ENCODE peak calls at places on chromosomes 7 and 10, in ten cellular contexts. One of them, this sample, is unnamed.

GRCh38 chr10:80015911-80016590 is 62.4 kb upstream of the TMEM254 start:
- DNase-seq in RWPE1: no peak
- DNase-seq in PC-9: no peak
- DNase-seq in HFF-Myc: no peak
- DNase-seq in brain microvascular endothelial cell: no peak
- DNase-seq in Peyer's patch: no peak
- DNase-seq in activated CD8-positive, alpha-beta T cell treated with anti-CD3 and anti-CD28 coated beads for 36 hours: no peak
- DNase-seq in mucosa of descending colon: no peak
- DNase-seq in hepatocyte: no peak
- DNase-seq in fibroblast of pulmonary artery: no peak
- DNase-seq in this sample: no peak

GRCh38 chr10:35387768-35388167 is 51.5 kb downstream of the CCNY start:
- DNase-seq in RWPE1: peak; percentile 41
- DNase-seq in PC-9: peak; percentile 62
- DNase-seq in HFF-Myc: no peak
- DNase-seq in brain microvascular endothelial cell: peak; percentile 33
- DNase-seq in Peyer's patch: no peak
- DNase-seq in activated CD8-positive, alpha-beta T cell treated with anti-CD3 and anti-CD28 coated beads for 36 hours: no peak
- DNase-seq in mucosa of descending colon: no peak
- DNase-seq in hepatocyte: no peak
- DNase-seq in fibroblast of pulmonary artery: peak; percentile 88
- DNase-seq in this sample: no peak

GRCh38 chr7:30698481-30698880 is 16.2 kb upstream of the CRHR2 start:
- DNase-seq in RWPE1: no peak
- DNase-seq in PC-9: no peak
- DNase-seq in HFF-Myc: no peak
- DNase-seq in brain microvascular endothelial cell: no peak
- DNase-seq in Peyer's patch: no peak
- DNase-seq in activated CD8-positive, alpha-beta T cell treated with anti-CD3 and anti-CD28 coated beads for 36 hours: no peak
- DNase-seq in mucosa of descending colon: no peak
- DNase-seq in hepatocyte: no peak
- DNase-seq in fibroblast of pulmonary artery: no peak
- DNase-seq in this sample: no peak

GRCh38 chr10:30865141-30865926 is 166.3 kb downstream of the ZNF438 start:
- DNase-seq in RWPE1: no peak
- DNase-seq in PC-9: no peak
- DNase-seq in HFF-Myc: no peak
- DNase-seq in brain microvascular endothelial cell: no peak
- DNase-seq in Peyer's patch: no peak
- DNase-seq in activated CD8-positive, alpha-beta T cell treated with anti-CD3 and anti-CD28 coated beads for 36 hours: no peak
- DNase-seq in mucosa of descending colon: no peak
- DNase-seq in hepatocyte: no peak
- DNase-seq in fibroblast of pulmonary artery: peak; percentile 71
- DNase-seq in this sample: peak; percentile 25

GRCh38 chr10:96322275-96322674 is 18.0 kb downstream of the DNTT start:
- DNase-seq in RWPE1: no peak
- DNase-seq in PC-9: no peak
- DNase-seq in HFF-Myc: no peak
- DNase-seq in brain microvascular endothelial cell: no peak
- DNase-seq in Peyer's patch: no peak
- DNase-seq in activated CD8-positive, alpha-beta T cell treated with anti-CD3 and anti-CD28 coated beads for 36 hours: no peak
- DNase-seq in mucosa of descending colon: no peak
- DNase-seq in hepatocyte: no peak
- DNase-seq in fibroblast of pulmonary artery: no peak
- DNase-seq in this sample: no peak

GRCh38 chr10:60032723-60033122 is 126.4 kb upstream of the CCDC6 start:
- DNase-seq in RWPE1: peak; percentile 66
- DNase-seq in PC-9: peak; percentile 41
- DNase-seq in HFF-Myc: peak; percentile 11
- DNase-seq in brain microvascular endothelial cell: peak; percentile 62
- DNase-seq in Peyer's patch: no peak
- DNase-seq in activated CD8-positive, alpha-beta T cell treated with anti-CD3 and anti-CD28 coated beads for 36 hours: peak; percentile 77
- DNase-seq in mucosa of descending colon: peak; percentile 89
- DNase-seq in hepatocyte: peak; percentile 68
- DNase-seq in fibroblast of pulmonary artery: peak; percentile 66
- DNase-seq in this sample: peak; percentile 5

GRCh38 chr10:5536486-5536885 is 11.7 kb downstream of the CALML3 start:
- DNase-seq in RWPE1: no peak
- DNase-seq in PC-9: no peak
- DNase-seq in HFF-Myc: no peak
- DNase-seq in brain microvascular endothelial cell: no peak
- DNase-seq in Peyer's patch: peak; percentile 28
- DNase-seq in activated CD8-positive, alpha-beta T cell treated with anti-CD3 and anti-CD28 coated beads for 36 hours: no peak
- DNase-seq in mucosa of descending colon: no peak
- DNase-seq in hepatocyte: no peak
- DNase-seq in fibroblast of pulmonary artery: no peak
- DNase-seq in this sample: no peak

GRCh38 chr7:49773082-49773938 is at the start of gene VWC2:
- DNase-seq in RWPE1: no peak
- DNase-seq in PC-9: no peak
- DNase-seq in HFF-Myc: no peak
- DNase-seq in brain microvascular endothelial cell: no peak
- DNase-seq in Peyer's patch: no peak
- DNase-seq in activated CD8-positive, alpha-beta T cell treated with anti-CD3 and anti-CD28 coated beads for 36 hours: no peak
- DNase-seq in mucosa of descending colon: no peak
- DNase-seq in hepatocyte: peak; percentile 16
- DNase-seq in fibroblast of pulmonary artery: no peak
- DNase-seq in this sample: no peak

GRCh38 chr7:130909161-130909836 is 175.3 kb upstream of the KLF14 start:
- DNase-seq in RWPE1: no peak
- DNase-seq in PC-9: no peak
- DNase-seq in HFF-Myc: no peak
- DNase-seq in brain microvascular endothelial cell: no peak
- DNase-seq in Peyer's patch: no peak
- DNase-seq in activated CD8-positive, alpha-beta T cell treated with anti-CD3 and anti-CD28 coated beads for 36 hours: no peak
- DNase-seq in mucosa of descending colon: no peak
- DNase-seq in hepatocyte: no peak
- DNase-seq in fibroblast of pulmonary artery: no peak
- DNase-seq in this sample: no peak

GRCh38 chr10:5945561-5946418 is 31.6 kb downstream of the IL15RA start:
- DNase-seq in RWPE1: peak; percentile 77
- DNase-seq in PC-9: no peak
- DNase-seq in HFF-Myc: peak; percentile 78
- DNase-seq in brain microvascular endothelial cell: peak; percentile 37
- DNase-seq in Peyer's patch: no peak
- DNase-seq in activated CD8-positive, alpha-beta T cell treated with anti-CD3 and anti-CD28 coated beads for 36 hours: no peak
- DNase-seq in mucosa of descending colon: peak; percentile 49
- DNase-seq in hepatocyte: peak; percentile 32
- DNase-seq in fibroblast of pulmonary artery: peak; percentile 97
- DNase-seq in this sample: peak; percentile 98

GRCh38 chr10:77904110-77904860 is 22.3 kb downstream of the DLG5 start:
- DNase-seq in RWPE1: no peak
- DNase-seq in PC-9: no peak
- DNase-seq in HFF-Myc: no peak
- DNase-seq in brain microvascular endothelial cell: no peak
- DNase-seq in Peyer's patch: no peak
- DNase-seq in activated CD8-positive, alpha-beta T cell treated with anti-CD3 and anti-CD28 coated beads for 36 hours: no peak
- DNase-seq in mucosa of descending colon: no peak
- DNase-seq in hepatocyte: no peak
- DNase-seq in fibroblast of pulmonary artery: no peak
- DNase-seq in this sample: no peak

GRCh38 chr7:41219276-41219675 is 483.6 kb downstream of the INHBA start:
- DNase-seq in RWPE1: no peak
- DNase-seq in PC-9: no peak
- DNase-seq in HFF-Myc: no peak
- DNase-seq in brain microvascular endothelial cell: peak; percentile 7
- DNase-seq in Peyer's patch: no peak
- DNase-seq in activated CD8-positive, alpha-beta T cell treated with anti-CD3 and anti-CD28 coated beads for 36 hours: no peak
- DNase-seq in mucosa of descending colon: no peak
- DNase-seq in hepatocyte: no peak
- DNase-seq in fibroblast of pulmonary artery: peak; percentile 57
- DNase-seq in this sample: no peak

GRCh38 chr10:70672165-70672992 is at the start of gene ADAMTS14:
- DNase-seq in RWPE1: peak; percentile 40
- DNase-seq in PC-9: peak; percentile 56
- DNase-seq in HFF-Myc: no peak
- DNase-seq in brain microvascular endothelial cell: no peak
- DNase-seq in Peyer's patch: no peak
- DNase-seq in activated CD8-positive, alpha-beta T cell treated with anti-CD3 and anti-CD28 coated beads for 36 hours: peak; percentile 23
- DNase-seq in mucosa of descending colon: peak; percentile 36
- DNase-seq in hepatocyte: peak; percentile 62
- DNase-seq in fibroblast of pulmonary artery: no peak
- DNase-seq in this sample: no peak

GRCh38 chr7:33076737-33077136 is 14.2 kb upstream of the NT5C3A start:
- DNase-seq in RWPE1: no peak
- DNase-seq in PC-9: no peak
- DNase-seq in HFF-Myc: no peak
- DNase-seq in brain microvascular endothelial cell: no peak
- DNase-seq in Peyer's patch: no peak
- DNase-seq in activated CD8-positive, alpha-beta T cell treated with anti-CD3 and anti-CD28 coated beads for 36 hours: no peak
- DNase-seq in mucosa of descending colon: no peak
- DNase-seq in hepatocyte: no peak
- DNase-seq in fibroblast of pulmonary artery: no peak
- DNase-seq in this sample: no peak

DNA sequence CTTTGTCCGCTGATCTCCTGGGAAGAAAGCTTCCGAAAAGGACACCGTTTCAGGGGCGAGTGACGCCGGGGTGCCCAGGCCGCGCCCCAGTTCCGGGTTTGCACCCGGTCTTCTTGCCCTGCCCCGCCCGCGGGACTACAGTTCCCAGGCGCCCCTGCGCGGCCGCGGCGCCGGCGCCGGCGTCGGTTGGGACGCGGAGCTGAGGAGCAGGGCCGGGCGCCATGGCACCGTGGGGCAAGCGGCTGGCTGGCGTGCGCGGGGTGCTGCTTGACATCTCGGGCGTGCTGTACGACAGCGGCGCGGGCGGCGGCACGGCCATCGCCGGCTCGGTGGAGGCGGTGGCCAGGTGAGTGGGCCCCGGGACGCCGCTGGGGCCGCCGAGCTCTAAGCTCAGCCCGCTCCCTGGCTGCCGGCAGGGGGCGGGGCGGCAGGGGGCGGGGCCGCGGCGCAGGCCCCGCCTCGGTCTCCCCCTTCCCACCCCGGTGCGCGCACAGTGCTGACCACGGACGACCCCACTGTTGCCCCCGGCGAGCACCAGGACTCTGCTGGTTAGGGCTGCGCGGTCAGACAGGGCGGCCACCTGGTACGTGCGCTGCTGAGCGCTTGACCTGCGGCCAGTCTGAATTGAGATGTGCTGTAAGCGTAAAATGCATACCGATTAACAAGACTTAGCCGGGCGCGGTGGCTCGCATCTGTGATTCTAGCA is at the start of gene LHPP:
- DNase-seq in RWPE1: peak; percentile 88
- DNase-seq in PC-9: peak; percentile 71
- DNase-seq in HFF-Myc: peak; percentile 15
- DNase-seq in brain microvascular endothelial cell: peak; percentile 60
- DNase-seq in Peyer's patch: peak; percentile 96
- DNase-seq in activated CD8-positive, alpha-beta T cell treated with anti-CD3 and anti-CD28 coated beads for 36 hours: peak; percentile 90
- DNase-seq in mucosa of descending colon: peak; percentile 94
- DNase-seq in hepatocyte: peak; percentile 92
- DNase-seq in fibroblast of pulmonary artery: peak; percentile 73
- DNase-seq in this sample: peak; percentile 11
- TF ChIP-seq CTCF in RWPE1: peak; percentile 30
- TF ChIP-seq CTCF in PC-9: peak; percentile 8
- TF ChIP-seq CTCF in HFF-Myc: no peak
- TF ChIP-seq CTCF in brain microvascular endothelial cell: no peak
- TF ChIP-seq CTCF in Peyer's patch: peak; percentile 50
- TF ChIP-seq CTCF in activated CD8-positive, alpha-beta T cell treated with anti-CD3 and anti-CD28 coated beads for 36 hours: peak; percentile 29
- TF ChIP-seq CTCF in mucosa of descending colon: peak; percentile 45
- TF ChIP-seq CTCF in hepatocyte: peak; percentile 34
- TF ChIP-seq CTCF in fibroblast of pulmonary artery: no peak
- TF ChIP-seq CTCF in this sample: no peak

GRCh38 chr7:36487756-36488336 is 98.2 kb downstream of the ANLN start:
- DNase-seq in RWPE1: peak; percentile 60
- DNase-seq in PC-9: peak; percentile 21
- DNase-seq in HFF-Myc: no peak
- DNase-seq in brain microvascular endothelial cell: peak; percentile 57
- DNase-seq in Peyer's patch: no peak
- DNase-seq in activated CD8-positive, alpha-beta T cell treated with anti-CD3 and anti-CD28 coated beads for 36 hours: peak; percentile 46
- DNase-seq in mucosa of descending colon: peak; percentile 71
- DNase-seq in hepatocyte: peak; percentile 69
- DNase-seq in fibroblast of pulmonary artery: peak; percentile 79
- DNase-seq in this sample: peak; percentile 24
- TF ChIP-seq CTCF in RWPE1: peak; percentile 84
- TF ChIP-seq CTCF in PC-9: peak; percentile 83
- TF ChIP-seq CTCF in HFF-Myc: peak; percentile 56
- TF ChIP-seq CTCF in brain microvascular endothelial cell: peak; percentile 70
- TF ChIP-seq CTCF in Peyer's patch: peak; percentile 67
- TF ChIP-seq CTCF in activated CD8-positive, alpha-beta T cell treated with anti-CD3 and anti-CD28 coated beads for 36 hours: peak; percentile 82
- TF ChIP-seq CTCF in mucosa of descending colon: peak; percentile 37
- TF ChIP-seq CTCF in hepatocyte: peak; percentile 94
- TF ChIP-seq CTCF in fibroblast of pulmonary artery: peak; percentile 85
- TF ChIP-seq CTCF in this sample: peak; percentile 79

GRCh38 chr10:91545817-91546216 is 87.1 kb downstream of the PPP1R3C start:
- DNase-seq in RWPE1: no peak
- DNase-seq in PC-9: no peak
- DNase-seq in HFF-Myc: no peak
- DNase-seq in brain microvascular endothelial cell: no peak
- DNase-seq in Peyer's patch: no peak
- DNase-seq in activated CD8-positive, alpha-beta T cell treated with anti-CD3 and anti-CD28 coated beads for 36 hours: no peak
- DNase-seq in mucosa of descending colon: no peak
- DNase-seq in hepatocyte: no peak
- DNase-seq in fibroblast of pulmonary artery: no peak
- DNase-seq in this sample: no peak

GRCh38 chr10:91539930-91540329 is 92.9 kb downstream of the PPP1R3C start:
- DNase-seq in RWPE1: no peak
- DNase-seq in PC-9: no peak
- DNase-seq in HFF-Myc: no peak
- DNase-seq in brain microvascular endothelial cell: no peak
- DNase-seq in Peyer's patch: no peak
- DNase-seq in activated CD8-positive, alpha-beta T cell treated with anti-CD3 and anti-CD28 coated beads for 36 hours: no peak
- DNase-seq in mucosa of descending colon: no peak
- DNase-seq in hepatocyte: no peak
- DNase-seq in fibroblast of pulmonary artery: no peak
- DNase-seq in this sample: no peak

GRCh38 chr10:91540714-91541113 is 92.2 kb downstream of the PPP1R3C start:
- DNase-seq in RWPE1: no peak
- DNase-seq in PC-9: peak; percentile 40
- DNase-seq in HFF-Myc: no peak
- DNase-seq in brain microvascular endothelial cell: no peak
- DNase-seq in Peyer's patch: no peak
- DNase-seq in activated CD8-positive, alpha-beta T cell treated with anti-CD3 and anti-CD28 coated beads for 36 hours: no peak
- DNase-seq in mucosa of descending colon: no peak
- DNase-seq in hepatocyte: no peak
- DNase-seq in fibroblast of pulmonary artery: no peak
- DNase-seq in this sample: no peak

GRCh38 chr10:91537614-91538383 is 95.1 kb downstream of the PPP1R3C start:
- DNase-seq in RWPE1: no peak
- DNase-seq in PC-9: no peak
- DNase-seq in HFF-Myc: no peak
- DNase-seq in brain microvascular endothelial cell: no peak
- DNase-seq in Peyer's patch: no peak
- DNase-seq in activated CD8-positive, alpha-beta T cell treated with anti-CD3 and anti-CD28 coated beads for 36 hours: no peak
- DNase-seq in mucosa of descending colon: no peak
- DNase-seq in hepatocyte: no peak
- DNase-seq in fibroblast of pulmonary artery: no peak
- DNase-seq in this sample: no peak

GRCh38 chr10:91541481-91541880 is 91.4 kb downstream of the PPP1R3C start:
- DNase-seq in RWPE1: no peak
- DNase-seq in PC-9: no peak
- DNase-seq in HFF-Myc: peak; percentile 25
- DNase-seq in brain microvascular endothelial cell: peak; percentile 11
- DNase-seq in Peyer's patch: no peak
- DNase-seq in activated CD8-positive, alpha-beta T cell treated with anti-CD3 and anti-CD28 coated beads for 36 hours: no peak
- DNase-seq in mucosa of descending colon: peak; percentile 19
- DNase-seq in hepatocyte: no peak
- DNase-seq in fibroblast of pulmonary artery: peak; percentile 82
- DNase-seq in this sample: no peak
- TF ChIP-seq CTCF in RWPE1: no peak
- TF ChIP-seq CTCF in PC-9: no peak
- TF ChIP-seq CTCF in HFF-Myc: no peak
- TF ChIP-seq CTCF in brain microvascular endothelial cell: no peak
- TF ChIP-seq CTCF in Peyer's patch: no peak
- TF ChIP-seq CTCF in activated CD8-positive, alpha-beta T cell treated with anti-CD3 and anti-CD28 coated beads for 36 hours: no peak
- TF ChIP-seq CTCF in mucosa of descending colon: no peak
- TF ChIP-seq CTCF in hepatocyte: no peak
- TF ChIP-seq CTCF in fibroblast of pulmonary artery: no peak
- TF ChIP-seq CTCF in this sample: no peak

GRCh38 chr7:158442260-158442659 is 145.4 kb downstream of the PTPRN2 start:
- DNase-seq in RWPE1: no peak
- DNase-seq in PC-9: no peak
- DNase-seq in HFF-Myc: no peak
- DNase-seq in brain microvascular endothelial cell: no peak
- DNase-seq in Peyer's patch: no peak
- DNase-seq in activated CD8-positive, alpha-beta T cell treated with anti-CD3 and anti-CD28 coated beads for 36 hours: no peak
- DNase-seq in mucosa of descending colon: no peak
- DNase-seq in hepatocyte: peak; percentile 35
- DNase-seq in fibroblast of pulmonary artery: no peak
- DNase-seq in this sample: no peak
- TF ChIP-seq CTCF in RWPE1: no peak
- TF ChIP-seq CTCF in PC-9: peak; percentile 68
- TF ChIP-seq CTCF in HFF-Myc: no peak
- TF ChIP-seq CTCF in brain microvascular endothelial cell: peak; percentile 25
- TF ChIP-seq CTCF in Peyer's patch: no peak
- TF ChIP-seq CTCF in activated CD8-positive, alpha-beta T cell treated with anti-CD3 and anti-CD28 coated beads for 36 hours: no peak
- TF ChIP-seq CTCF in mucosa of descending colon: no peak
- TF ChIP-seq CTCF in hepatocyte: peak; percentile 40
- TF ChIP-seq CTCF in fibroblast of pulmonary artery: no peak
- TF ChIP-seq CTCF in this sample: no peak

This sample was measured in AG09319.